ENCODE peak calls at places on chromosomes 1 and 21, in ten cellular contexts. V is Kasumi-1; Y is frontal cortex; S is B cell; X is heart left ventricle; I is lower leg skin; F is GM23338; O is left cardiac atrium; G is stimulated activated CD4-positive, alpha-beta T cell treated with anti-CD3 and anti-CD28 coated beads, Interleukin-15, amount 100 ng/mL, for 24 hours; E is testis. K is an unnamed sample.

GRCh38 chr1:207873055-207873890 is 37.7 kb downstream of the CD34 start:
- DNase-seq in S (peak), X (peak), I (no peak), E (no peak), O (no peak), Y (no peak), V (peak), F (no peak), G (peak), K (no peak)

GRCh38 chr1:113938192-113938591 is 9.1 kb downstream of the HIPK1 start:
- DNase-seq in X (no peak), F (no peak), I (no peak), E (no peak), Y (no peak), O (no peak), G (no peak), V (no peak), S (no peak), K (no peak)

GRCh38 chr1:229310833-229311232 is 32.0 kb downstream of the CCSAP start:
- DNase-seq in G (no peak), Y (no peak), S (no peak), F (no peak), V (no peak), E (no peak), X (no peak), O (no peak), I (peak), K (peak)

GRCh38 chr1:160428655-160429054 is 28.3 kb downstream of the VANGL2 start:
- DNase-seq in Y (peak), S (no peak), X (peak), E (peak), G (peak), F (peak), I (no peak), V (peak), O (peak), K (peak)

GRCh38 chr1:157961805-157962762 is 31.4 kb upstream of the KIRREL1 start:
- DNase-seq in F (peak), O (no peak), Y (no peak), V (no peak), S (no peak), E (no peak), I (no peak), X (no peak), G (peak), K (peak)

GRCh38 chr1:211859405-211859804 is 28.8 kb upstream of the LPGAT1 start:
- DNase-seq in Y (no peak), S (no peak), V (no peak), I (no peak), E (no peak), G (no peak), X (no peak), O (no peak), F (no peak), K (no peak)

GRCh38 chr21:34811368-34811767 is 142.6 kb downstream of the CLIC6 start:
- DNase-seq in I (peak), E (no peak), Y (no peak), V (no peak), S (no peak), F (no peak), O (no peak), G (no peak), X (no peak), K (no peak)

GRCh38 chr1:62436039-62436465 is 797 bp upstream of the USP1 start:
- DNase-seq in E (no peak), Y (peak), S (no peak), G (peak), O (peak), V (no peak), X (peak), I (peak), F (no peak), K (no peak)

GRCh38 chr21:17732306-17732705 is 86.8 kb downstream of the C21orf91 start:
- DNase-seq in O (no peak), Y (no peak), V (no peak), G (no peak), E (no peak), X (no peak), I (no peak), F (no peak), S (no peak), K (no peak)

GRCh38 chr1:10161121-10161520 is 49.2 kb upstream of the KIF1B start:
- DNase-seq in X (no peak), F (no peak), O (no peak), G (no peak), S (no peak), V (no peak), E (no peak), Y (no peak), I (peak), K (no peak)

GRCh38 chr1:87826639-87827345 is 498.1 kb downstream of the LMO4 start:
- DNase-seq in O (peak), Y (peak), F (no peak), G (no peak), S (peak), X (peak), E (peak), I (peak), V (no peak), K (peak)

GRCh38 chr1:117045644-117046043 is 14.5 kb upstream of the TTF2 start:
- DNase-seq in O (no peak), F (no peak), X (no peak), G (no peak), V (no peak), E (no peak), I (no peak), S (no peak), Y (no peak), K (no peak)

GRCh38 chr1:19014765-19015164 is 58.3 kb upstream of the IFFO2 start:
- DNase-seq in I (peak), V (no peak), O (no peak), G (no peak), E (no peak), X (no peak), S (no peak), F (no peak), Y (no peak), K (no peak)

GRCh38 chr1:167450843-167451242 is 67.5 kb downstream of the CD247 start:
- DNase-seq in Y (no peak), V (no peak), G (no peak), I (peak), O (no peak), X (no peak), F (no peak), E (no peak), S (peak), K (no peak)

GRCh38 chr1:46301406-46302090 is 1.9 kb downstream of the LRRC41 start:
- DNase-seq in S (no peak), G (peak), F (peak), Y (peak), E (peak), V (peak), I (peak), X (peak), O (peak), K (peak)

GRCh38 chr1:32071758-32072621 is 749 bp upstream of the TMEM39B start:
- DNase-seq in G (no peak), X (no peak), I (no peak), V (no peak), S (no peak), O (no peak), F (peak), Y (no peak), E (no peak), K (peak)

GRCh38 chr1:64006276-64007051 is 197.0 kb upstream of the UBE2U start:
- DNase-seq in I (no peak), Y (no peak), S (no peak), V (no peak), O (no peak), F (no peak), E (no peak), G (peak), X (no peak), K (peak)

GRCh38 chr1:54218883-54219687 is 19.1 kb downstream of the MRPL37 start:
- DNase-seq in Y (no peak), V (no peak), G (no peak), X (no peak), O (no peak), I (no peak), S (no peak), F (no peak), E (no peak), K (peak)

K was measured in fibroblast of lung.